ENCODE peak calls at places on chromosomes 1 and 21, in seven cellular contexts. P is cardiac muscle cell, X is fibroblast of lung, I is neural progenitor cell, D is OCI-LY7, C is aorta, M is IMR-90. H is an unnamed sample.
A peak's percentile ranks its signal among the peaks of the same experiment; 100 is the strongest.

GRCh38 chr1:163980391-163980790 is 578.6 kb upstream of the PBX1 start:
- DNase-seq in P (no peak), X (no peak), I (no peak), D (no peak), C (no peak), M (no peak), H (no peak)

GRCh38 chr1:8116892-8117262 is 90.8 kb upstream of the ERRFI1 start:
- DNase-seq in P (peak; percentile 91), X (peak; percentile 97), I (no peak), D (no peak), C (peak; percentile 88), M (peak; percentile 93), H (no peak)

GRCh38 chr1:214957330-214958137 is 125.0 kb upstream of the KCNK2 start:
- DNase-seq in P (peak; percentile 97), X (peak; percentile 96), I (no peak), D (no peak), C (peak; percentile 45), M (peak; percentile 100), H (no peak)

GRCh38 chr21:37368536-37369279 is 2.1 kb downstream of the DYRK1A start:
- DNase-seq in P (peak; percentile 28), X (peak; percentile 36), I (no peak), D (no peak), C (no peak), M (peak; percentile 48), H (no peak)

GRCh38 chr1:66931548-66932124 is 6.8 kb downstream of the MIER1 start:
- DNase-seq in P (no peak), X (no peak), I (no peak), D (peak; percentile 36), C (no peak), M (no peak), H (no peak)

GRCh38 chr1:154998818-154999650 is 3.6 kb upstream of the ZBTB7B start:
- DNase-seq in P (peak; percentile 84), X (peak; percentile 76), I (peak; percentile 84), D (peak; percentile 88), C (peak; percentile 80), M (peak; percentile 62), H (peak; percentile 47)

GRCh38 chr1:238690415-238690814 is 696.0 kb upstream of the CHRM3 start:
- DNase-seq in P (peak; percentile 50), X (peak; percentile 60), I (no peak), D (no peak), C (no peak), M (peak; percentile 35), H (no peak)

GRCh38 chr21:41029573-41029972 is 138.4 kb upstream of the BACE2 start:
- DNase-seq in P (no peak), X (no peak), I (no peak), D (no peak), C (no peak), M (no peak), H (no peak)

GRCh38 chr1:223216482-223217205 is 73.6 kb upstream of the TLR5 start:
- DNase-seq in P (no peak), X (no peak), I (peak; percentile 29), D (no peak), C (no peak), M (no peak), H (no peak)

GRCh38 chr1:60111118-60111517 is 37.5 kb upstream of the C1orf87 start:
- DNase-seq in P (no peak), X (no peak), I (no peak), D (no peak), C (no peak), M (no peak), H (no peak)

GRCh38 chr1:188128761-188129160 is 1300.0 kb downstream of the PLA2G4A start:
- DNase-seq in P (no peak), X (peak; percentile 41), I (no peak), D (no peak), C (no peak), M (peak; percentile 41), H (no peak)

GRCh38 chr1:51649593-51650091 is 32.8 kb downstream of the OSBPL9 start:
- DNase-seq in P (no peak), X (no peak), I (no peak), D (no peak), C (no peak), M (no peak), H (no peak)

GRCh38 chr21:44054710-44055109 is 42.6 kb downstream of the TRAPPC10 start:
- DNase-seq in P (peak; percentile 84), X (peak; percentile 18), I (no peak), D (no peak), C (peak; percentile 35), M (peak; percentile 56), H (no peak)

GRCh38 chr1:201408176-201408814 is 9.2 kb upstream of the LAD1 start:
- DNase-seq in P (peak; percentile 80), X (peak; percentile 69), I (peak; percentile 85), D (peak; percentile 70), C (peak; percentile 83), M (peak; percentile 68), H (peak; percentile 9)

GRCh38 chr1:165697491-165697880 is 876 bp downstream of the ALDH9A1 start:
- DNase-seq in P (no peak), X (no peak), I (peak; percentile 5), D (no peak), C (no peak), M (no peak), H (no peak)

GRCh38 chr1:204591473-204592090 is 75.4 kb downstream of the MDM4 start:
- DNase-seq in P (peak; percentile 25), X (peak; percentile 47), I (no peak), D (no peak), C (no peak), M (peak; percentile 76), H (no peak)

GRCh38 chr1:90710579-90711536 is 6.2 kb downstream of the BARHL2 start:
- DNase-seq in P (no peak), X (no peak), I (peak; percentile 83), D (no peak), C (no peak), M (no peak), H (no peak)

GRCh38 chr1:36328713-36329112 is 5.3 kb upstream of the EVA1B start:
- DNase-seq in P (peak; percentile 31), X (peak; percentile 54), I (no peak), D (no peak), C (peak; percentile 76), M (no peak), H (no peak)

GRCh38 chr1:168138134-168138533 is 1.4 kb upstream of the GPR161 start:
- DNase-seq in P (no peak), X (no peak), I (no peak), D (no peak), C (no peak), M (peak; percentile 36), H (no peak)

GRCh38 chr1:15696956-15697521 is 12.9 kb downstream of the PLEKHM2 start:
- DNase-seq in P (no peak), X (no peak), I (no peak), D (peak; percentile 93), C (peak; percentile 69), M (no peak), H (no peak)
- H3K4me3 ChIP-seq in P (no peak overlapping the region), X (no peak overlapping the region), I (no peak overlapping the region), D (peak overlapping the region; percentile 63), C (no peak overlapping the region), M (no peak overlapping the region), H (peak overlapping the region; percentile 61)

DNA sequence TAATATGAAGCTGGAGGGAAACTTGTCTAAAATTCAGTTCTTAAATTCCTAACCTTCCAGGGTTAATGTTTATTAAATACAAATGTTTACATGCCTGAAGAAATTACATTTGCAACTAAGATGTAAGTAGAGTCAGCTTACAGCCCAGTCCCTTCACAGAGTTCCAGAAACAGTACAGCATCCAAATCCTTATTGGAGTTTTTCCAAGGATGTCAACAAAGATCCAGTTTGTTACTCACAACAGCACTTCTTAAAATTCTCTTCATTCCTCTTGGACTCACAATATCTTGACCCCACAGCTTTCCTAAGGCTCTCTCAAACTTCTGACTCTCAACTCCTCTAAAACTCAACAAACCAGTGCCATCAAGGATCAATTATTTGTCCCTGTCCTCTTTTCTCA is 50.1 kb upstream of the RWDD3 start:
- DNase-seq in P (peak; percentile 6), X (no peak), I (no peak), D (no peak), C (no peak), M (peak; percentile 29), H (no peak)
- H3K27ac ChIP-seq in P (no peak overlapping the region), X (no peak overlapping the region), I (no peak overlapping the region), D (no peak overlapping the region), C (no peak overlapping the region), M (peak overlapping the region; percentile 55), H (no peak overlapping the region)

DNA sequence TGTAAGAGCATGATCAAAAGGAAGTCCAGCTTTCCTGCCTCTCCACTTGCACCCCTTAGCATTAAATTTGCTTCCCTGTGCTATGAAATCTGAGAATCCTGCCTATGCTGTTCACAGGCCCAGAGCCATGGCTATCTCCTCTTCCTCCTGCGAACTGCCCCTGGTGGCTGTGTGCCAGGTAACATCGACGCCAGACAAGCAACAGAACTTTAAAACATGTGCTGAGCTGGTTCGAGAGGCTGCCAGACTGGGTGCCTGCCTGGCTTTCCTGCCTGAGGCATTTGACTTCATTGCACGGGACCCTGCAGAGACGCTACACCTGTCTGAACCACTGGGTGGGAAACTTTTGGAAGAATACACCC is 1.1 kb downstream of the NIT1 start:
- DNase-seq in P (peak; percentile 59), X (no peak), I (peak; percentile 22), D (peak; percentile 54), C (no peak), M (no peak), H (no peak)
- H3K4me3 ChIP-seq in P (peak overlapping the region; percentile 96), X (peak overlapping the region; percentile 100), I (peak overlapping the region; percentile 72), D (peak overlapping the region; percentile 87), C (peak overlapping the region; percentile 65), M (peak overlapping the region; percentile 87), H (peak overlapping the region; percentile 78)

DNA sequence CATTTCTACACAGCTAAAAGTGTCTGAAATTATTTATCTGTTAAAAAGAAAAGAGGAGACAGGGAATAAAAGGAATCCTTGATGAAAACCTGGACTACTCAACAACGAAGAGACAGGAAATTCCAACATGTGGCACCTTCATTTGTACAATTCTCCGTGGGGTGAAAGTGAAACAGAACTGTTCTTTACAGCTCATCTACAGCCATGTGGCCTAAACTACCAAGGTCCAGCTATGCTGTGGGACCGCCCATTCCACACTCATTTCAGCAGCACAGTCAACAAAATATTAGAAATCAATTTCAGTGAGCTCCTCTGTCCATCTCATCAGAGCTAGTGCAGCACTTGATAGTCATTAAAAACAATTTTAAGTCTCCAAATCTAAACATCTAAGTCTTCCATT is 44.0 kb downstream of the UBR4 start:
- DNase-seq in P (no peak), X (no peak), I (no peak), D (no peak), C (no peak), M (no peak), H (no peak)
- H3K27ac ChIP-seq in P (no peak overlapping the region), X (no peak overlapping the region), I (no peak overlapping the region), D (no peak overlapping the region), C (no peak overlapping the region), M (no peak overlapping the region), H (no peak overlapping the region)

GRCh38 chr1:240018617-240019016 is 73.1 kb upstream of the FMN2 start:
- DNase-seq in P (no peak), X (no peak), I (no peak), D (no peak), C (no peak), M (no peak), H (no peak)
- H3K4me3 ChIP-seq in P (no peak overlapping the region), X (no peak overlapping the region), I (no peak overlapping the region), D (no peak overlapping the region), C (no peak overlapping the region), M (no peak overlapping the region), H (no peak overlapping the region)

DNA sequence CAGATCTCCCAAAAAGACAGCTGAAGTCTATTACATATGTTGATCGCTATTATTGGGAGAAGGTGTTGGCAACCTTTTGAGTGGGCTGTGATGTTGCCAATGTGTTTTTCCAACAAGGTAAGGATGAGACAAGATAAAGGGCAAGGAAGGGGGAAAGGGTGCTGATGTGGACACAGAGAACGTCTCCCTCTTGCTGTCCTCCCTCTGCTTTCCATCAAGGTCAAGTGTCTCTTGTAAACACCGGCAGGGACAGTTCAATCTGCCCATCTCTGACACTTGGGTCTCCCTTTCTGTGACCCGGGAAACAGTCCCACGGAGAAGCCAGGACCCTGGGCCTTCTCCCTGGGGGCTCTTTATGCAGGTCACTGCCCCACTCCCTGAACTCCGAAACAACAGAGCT is 254.4 kb downstream of the LTN1 start:
- DNase-seq in P (no peak), X (no peak), I (no peak), D (no peak), C (no peak), M (no peak), H (no peak)
- H3K27ac ChIP-seq in P (peak overlapping the region; percentile 92), X (no peak overlapping the region), I (no peak overlapping the region), D (no peak overlapping the region), C (no peak overlapping the region), M (no peak overlapping the region), H (no peak overlapping the region)

H was measured in effector memory CD4-positive, alpha-beta T cell.